ENCODE peak calls at places on chromosomes 4 and X, in seven cellular contexts. Q, R, Y, C, M, Z and B are unnamed samples.

GRCh38 chrX:20789103-20789502 is 522.4 kb upstream of the RPS6KA3 start:
- DNase-seq in Q (no peak), R (no peak), Y (no peak), C (no peak), M (no peak), Z (no peak), B (no peak)

GRCh38 chr4:36242629-36243354 is 1.5 kb downstream of the ARAP2 start:
- DNase-seq in Q (no peak), R (no peak), Y (no peak), C (no peak), M (no peak), Z (no peak), B (no peak)

GRCh38 chrX:53474707-53475106 is 40.5 kb upstream of the HSD17B10 start:
- DNase-seq in Q (no peak), R (no peak), Y (no peak), C (no peak), M (no peak), Z (no peak), B (peak)

GRCh38 chr4:10417720-10418119 is 39.5 kb downstream of the ZNF518B start:
- DNase-seq in Q (no peak), R (no peak), Y (no peak), C (no peak), M (no peak), Z (no peak), B (no peak)

GRCh38 chr4:183200453-183200852 is 101.4 kb downstream of the WWC2 start:
- DNase-seq in Q (peak), R (peak), Y (no peak), C (no peak), M (no peak), Z (no peak), B (no peak)

GRCh38 chr4:47722176-47722575 is 115.7 kb downstream of the CORIN start:
- DNase-seq in Q (no peak), R (no peak), Y (no peak), C (no peak), M (no peak), Z (no peak), B (peak)

GRCh38 chrX:37922926-37923325 is 75.6 kb upstream of the DYNLT3 start:
- DNase-seq in Q (peak), R (no peak), Y (no peak), C (no peak), M (no peak), Z (no peak), B (no peak)

GRCh38 chr4:1903035-1903434 is 31.8 kb downstream of the NSD2 start:
- DNase-seq in Q (no peak), R (no peak), Y (no peak), C (no peak), M (no peak), Z (no peak), B (no peak)

GRCh38 chrX:9730752-9731151 is 34.9 kb downstream of the GPR143 start:
- DNase-seq in Q (no peak), R (no peak), Y (no peak), C (no peak), M (no peak), Z (no peak), B (no peak)

GRCh38 chr4:39526810-39527295 is 386 bp downstream of the UGDH start:
- DNase-seq in Q (no peak), R (no peak), Y (no peak), C (peak), M (no peak), Z (no peak), B (no peak)

GRCh38 chr4:112031712-112032328 is 113.4 kb upstream of the FAM241A start:
- DNase-seq in Q (peak), R (no peak), Y (peak), C (no peak), M (no peak), Z (no peak), B (no peak)

GRCh38 chrX:13029341-13029740 is 15.1 kb downstream of the FAM9C start:
- DNase-seq in Q (peak), R (peak), Y (no peak), C (no peak), M (no peak), Z (no peak), B (no peak)

GRCh38 chrX:23937100-23937499 is 29.3 kb downstream of the CXorf58 start:
- DNase-seq in Q (no peak), R (no peak), Y (no peak), C (no peak), M (no peak), Z (no peak), B (no peak)

GRCh38 chr4:102036619-102037376 is 246.3 kb downstream of the BANK1 start:
- DNase-seq in Q (no peak), R (no peak), Y (no peak), C (no peak), M (no peak), Z (no peak), B (no peak)

GRCh38 chrX:151100796-151101195 is 75.6 kb upstream of the GPR50 start:
- DNase-seq in Q (no peak), R (no peak), Y (no peak), C (no peak), M (no peak), Z (no peak), B (no peak)

GRCh38 chr4:89411539-89411938 is 103.9 kb upstream of the GPRIN3 start:
- DNase-seq in Q (no peak), R (no peak), Y (no peak), C (no peak), M (no peak), Z (no peak), B (no peak)

GRCh38 chr4:81130569-81130968 is 84.5 kb downstream of the PRKG2 start:
- DNase-seq in Q (no peak), R (no peak), Y (no peak), C (no peak), M (peak), Z (no peak), B (no peak)

GRCh38 chrX:23287191-23287764 is 47.4 kb upstream of the PTCHD1 start:
- DNase-seq in Q (no peak), R (no peak), Y (no peak), C (no peak), M (no peak), Z (no peak), B (no peak)

GRCh38 chr4:180827193-180827592 is 1416.0 kb upstream of the TENM3 start:
- DNase-seq in Q (no peak), R (no peak), Y (no peak), C (no peak), M (no peak), Z (no peak), B (no peak)

GRCh38 chr4:94407846-94408245 is 43.9 kb upstream of the PDLIM5 start:
- DNase-seq in Q (no peak), R (no peak), Y (no peak), C (no peak), M (no peak), Z (no peak), B (no peak)

GRCh38 chr4:127400736-127401346 is 231.9 kb upstream of the INTU start:
- DNase-seq in Q (peak), R (peak), Y (peak), C (no peak), M (peak), Z (peak), B (no peak)

GRCh38 chrX:100802843-100803242 is 17.3 kb upstream of the CSTF2 start:
- DNase-seq in Q (peak), R (no peak), Y (no peak), C (no peak), M (no peak), Z (no peak), B (no peak)

GRCh38 chrX:10049246-10049645 is 82.1 kb downstream of the CLDN34 start:
- DNase-seq in Q (no peak), R (no peak), Y (no peak), C (no peak), M (no peak), Z (no peak), B (no peak)

GRCh38 chr4:114782842-114783595 is 184.4 kb downstream of the UGT8 start:
- DNase-seq in Q (no peak), R (no peak), Y (no peak), C (no peak), M (no peak), Z (no peak), B (no peak)

GRCh38 chr4:112504807-112505206 is 11.2 kb downstream of the NEUROG2 start:
- DNase-seq in Q (no peak), R (no peak), Y (no peak), C (no peak), M (no peak), Z (no peak), B (no peak)

GRCh38 chrX:112223391-112223790 is 140.8 kb upstream of the TRPC5 start:
- DNase-seq in Q (no peak), R (no peak), Y (no peak), C (no peak), M (no peak), Z (no peak), B (no peak)

DNA sequence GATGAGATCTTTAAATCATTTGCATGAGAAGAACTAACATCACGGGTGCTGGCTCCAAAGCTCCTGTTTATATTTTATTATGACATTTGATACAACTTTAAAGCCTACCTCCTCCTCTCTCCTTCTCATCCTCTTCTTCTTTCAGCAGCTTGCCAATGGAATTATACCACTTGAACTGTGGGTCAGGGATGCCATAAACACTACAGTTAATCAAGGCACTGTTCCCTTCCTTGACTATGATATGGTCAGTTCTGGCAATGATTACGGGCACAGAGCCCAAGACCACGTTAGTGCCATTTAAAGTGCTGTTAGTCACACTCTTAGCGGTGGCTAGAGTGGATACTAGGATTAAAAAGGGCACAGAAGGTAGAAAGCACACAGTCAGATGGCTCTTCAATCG is 20.7 kb downstream of the MFAP3L start:
- DNase-seq in Q (no peak), R (no peak), Y (no peak), C (no peak), M (no peak), Z (no peak), B (no peak)
- TF ChIP-seq POLR2AphosphoS5 in Q (no peak), R (no peak), Y (no peak), C (no peak), M (no peak), Z (no peak), B (no peak)

GRCh38 chrX:47198026-47198686 is 4.5 kb downstream of the UBA1 start:
- DNase-seq in Q (no peak), R (no peak), Y (no peak), C (no peak), M (no peak), Z (no peak), B (no peak)

GRCh38 chrX:47197526-47197925 is 3.9 kb downstream of the UBA1 start:
- DNase-seq in Q (no peak), R (no peak), Y (no peak), C (no peak), M (no peak), Z (no peak), B (no peak)

GRCh38 chrX:47194388-47194787 is 759 bp downstream of the UBA1 start:
- DNase-seq in Q (no peak), R (no peak), Y (no peak), C (no peak), M (no peak), Z (no peak), B (no peak)

GRCh38 chrX:47193475-47194241 is at the start of gene UBA1:
- DNase-seq in Q (peak), R (peak), Y (peak), C (peak), M (peak), Z (peak), B (peak)

DNA sequence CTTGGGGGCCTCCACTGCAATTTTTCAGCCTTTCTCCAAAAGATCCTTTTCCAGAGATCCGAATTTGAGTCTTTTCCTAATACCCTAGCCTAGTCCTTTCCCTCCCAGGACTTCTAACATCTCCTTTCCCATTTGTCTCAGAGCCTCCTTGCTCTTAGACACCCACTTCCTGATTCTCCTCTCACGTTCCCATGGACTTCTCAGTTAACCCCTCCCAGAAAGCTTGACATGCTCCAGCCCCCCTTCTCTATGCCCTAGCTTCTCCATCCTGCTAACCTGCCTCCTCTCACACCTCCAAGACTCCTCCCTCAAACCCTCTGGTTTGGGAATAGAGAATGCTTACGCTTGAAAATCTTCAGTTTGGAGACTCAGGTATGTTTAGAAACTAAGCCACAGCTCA is 2.5 kb downstream of the UBA1 start:
- DNase-seq in Q (no peak), R (no peak), Y (no peak), C (no peak), M (no peak), Z (no peak), B (no peak)
- H3K4me3 ChIP-seq in Q (no peak), R (no peak), Y (peak), C (no peak), M (no peak), Z (no peak), B (no peak)

GRCh38 chr4:184853385-184853784 is 27.6 kb upstream of the ACSL1 start:
- DNase-seq in Q (no peak), R (no peak), Y (no peak), C (no peak), M (no peak), Z (no peak), B (no peak)
- TF ChIP-seq POLR2AphosphoS5 in Q (no peak), R (no peak), Y (no peak), C (no peak), M (no peak), Z (no peak), B (no peak)

GRCh38 chr4:76458297-76458696 is 23.3 kb downstream of the SHROOM3 start:
- DNase-seq in Q (no peak), R (no peak), Y (no peak), C (no peak), M (no peak), Z (no peak), B (no peak)
- H3K4me3 ChIP-seq in Q (no peak), R (no peak), Y (no peak), C (no peak), M (no peak), Z (no peak), B (no peak)

DNA sequence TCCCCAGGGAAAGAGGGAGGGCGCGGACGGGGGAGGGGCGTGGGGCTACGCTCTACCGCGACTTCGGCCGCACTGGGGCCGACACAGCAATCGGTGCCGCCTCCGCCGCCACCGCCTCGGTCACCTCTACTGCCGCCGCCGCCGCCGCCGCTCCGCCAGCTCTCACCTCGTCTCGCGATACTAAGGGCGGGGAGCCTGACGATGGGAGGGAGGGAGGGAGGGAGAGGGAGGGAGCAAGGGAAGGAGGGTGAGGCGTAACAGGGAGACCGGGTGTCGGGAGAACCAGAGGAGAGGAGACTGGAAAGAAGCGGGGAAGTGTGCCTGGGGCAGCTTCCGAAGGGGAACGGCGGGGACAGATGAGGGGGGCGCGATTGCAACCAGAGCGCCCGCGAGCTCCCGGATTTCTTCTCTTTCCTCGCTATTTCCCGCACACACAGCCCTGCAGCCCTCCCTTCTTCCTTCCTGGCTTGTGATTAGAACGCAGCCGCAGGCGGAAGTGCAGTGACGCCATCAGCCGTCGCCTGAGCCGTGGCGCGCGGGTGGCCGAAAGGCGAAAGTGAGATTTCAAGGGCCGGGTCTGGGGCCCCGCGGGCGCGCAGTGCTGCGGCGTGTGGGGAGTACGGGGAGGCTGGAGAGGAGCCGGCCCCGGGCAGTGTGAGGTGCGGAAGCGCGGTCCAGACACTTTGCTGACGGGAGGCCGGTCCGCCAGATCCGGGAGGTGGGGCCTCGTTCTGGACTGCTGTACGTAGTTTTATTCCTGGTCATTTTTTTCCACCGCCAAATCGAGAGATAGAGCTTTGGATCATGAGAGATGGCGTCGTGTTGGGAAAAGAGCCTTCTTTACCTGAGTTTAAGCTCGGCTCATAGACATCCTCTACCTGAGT is at the start of gene ANKRD17:
- DNase-seq in Q (peak), R (peak), Y (peak), C (peak), M (peak), Z (peak), B (peak)
- TF ChIP-seq POLR2AphosphoS5 in Q (peak), R (peak), Y (peak), C (peak), M (peak), Z (peak), B (peak)

DNA sequence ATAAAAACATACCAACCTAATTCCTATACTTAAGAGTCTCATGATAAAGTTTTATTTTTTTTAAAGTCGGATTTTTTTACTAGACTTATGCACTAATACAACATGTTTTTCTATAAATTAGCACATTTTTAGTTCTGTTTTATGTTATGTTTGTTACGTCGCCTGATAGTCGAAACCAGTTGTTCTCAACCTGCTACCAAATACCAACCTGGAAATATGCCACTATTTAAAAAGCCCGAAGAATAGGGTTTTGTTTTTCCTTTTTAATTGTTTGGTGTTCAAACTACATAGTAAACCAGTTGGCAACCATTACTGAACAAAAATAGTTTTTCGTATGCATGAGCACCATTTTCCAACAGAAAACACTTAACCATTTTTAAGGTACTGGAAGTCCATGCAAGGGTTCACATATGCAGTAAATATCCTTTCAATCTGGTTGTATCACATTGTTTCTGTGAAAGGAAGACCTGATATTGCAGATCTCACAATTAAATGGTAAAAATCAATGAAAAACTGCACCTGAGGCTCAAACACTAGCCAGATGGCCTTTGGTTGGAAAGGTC is 1.4 kb downstream of the WDFY3 start:
- DNase-seq in Q (no peak), R (no peak), Y (no peak), C (no peak), M (no peak), Z (no peak), B (no peak)
- H3K4me3 ChIP-seq in Q (peak), R (peak), Y (peak), C (peak), M (peak), Z (peak), B (peak)

GRCh38 chrX:45517090-45517973 is 316.7 kb upstream of the DIPK2B start:
- DNase-seq in Q (no peak), R (no peak), Y (no peak), C (no peak), M (no peak), Z (no peak), B (no peak)

GRCh38 chrX:45513042-45513441 is 312.4 kb upstream of the DIPK2B start:
- DNase-seq in Q (no peak), R (no peak), Y (no peak), C (no peak), M (no peak), Z (no peak), B (no peak)

GRCh38 chrX:45518552-45518951 is 317.9 kb upstream of the DIPK2B start:
- DNase-seq in Q (no peak), R (no peak), Y (no peak), C (no peak), M (no peak), Z (no peak), B (no peak)

GRCh38 chrX:45515262-45516215 is 314.9 kb upstream of the DIPK2B start:
- DNase-seq in Q (peak), R (peak), Y (peak), C (peak), M (no peak), Z (peak), B (peak)
- TF ChIP-seq POLR2AphosphoS5 in Q (peak), R (peak), Y (no peak), C (peak), M (no peak), Z (peak), B (peak)